ENCODE peak calls at places on chromosomes 1 and 21, in four cellular contexts. M is midbrain; T is Daoy; E is CD8-positive, alpha-beta memory T cell. I is an unnamed sample.

GRCh38 chr1:38785285-38786039 is 74.1 kb downstream of the RRAGC start:
- DNase-seq in E (no peak), T (peak), M (no peak), I (no peak)

GRCh38 chr1:234102591-234102990 is 198.1 kb downstream of the SLC35F3 start:
- DNase-seq in E (no peak), T (no peak), M (no peak), I (peak)

GRCh38 chr1:223811634-223812101 is 34.1 kb downstream of the TP53BP2 start:
- DNase-seq in M (peak), T (peak), E (peak), I (peak)

GRCh38 chr1:171221665-171222591 is 26.4 kb upstream of the FMO1 start:
- DNase-seq in E (no peak), T (peak), M (no peak), I (peak)

GRCh38 chr1:3350441-3351261 is 103.8 kb upstream of the ARHGEF16 start:
- DNase-seq in T (no peak), M (peak), E (no peak), I (peak)

GRCh38 chr1:236890152-236891056 is 95.3 kb downstream of the MTR start:
- DNase-seq in T (no peak), E (no peak), M (no peak), I (no peak)

GRCh38 chr1:231781887-231782286 is 155.3 kb downstream of the DISC1 start:
- DNase-seq in E (no peak), T (no peak), M (no peak), I (no peak)

GRCh38 chr1:109181807-109182163 is 31.9 kb upstream of the SARS1 start:
- DNase-seq in E (no peak), M (no peak), T (no peak), I (no peak)

GRCh38 chr1:12276225-12276624 is 46.4 kb downstream of the VPS13D start:
- DNase-seq in M (no peak), E (no peak), T (peak), I (peak)

GRCh38 chr1:118185083-118185899 is at the start of gene SPAG17:
- DNase-seq in T (peak), E (no peak), M (peak), I (peak)

GRCh38 chr1:156214024-156214748 is 1.4 kb downstream of the PMF1 start:
- DNase-seq in T (peak), E (no peak), M (no peak), I (peak)

GRCh38 chr1:172547071-172547470 is 14.1 kb downstream of the SUCO start:
- DNase-seq in T (no peak), M (no peak), E (no peak), I (no peak)

GRCh38 chr1:70517444-70517843 is 106.4 kb downstream of the CTH start:
- DNase-seq in E (no peak), M (no peak), T (no peak), I (no peak)

GRCh38 chr1:50271968-50272578 is 151.2 kb downstream of the DMRTA2 start:
- DNase-seq in M (peak), E (no peak), T (no peak), I (peak)

GRCh38 chr1:231724041-231724440 is 97.5 kb downstream of the DISC1 start:
- DNase-seq in E (no peak), M (no peak), T (no peak), I (no peak)

GRCh38 chr1:29129916-29130315 is 6.2 kb upstream of the TMEM200B start:
- DNase-seq in E (no peak), T (no peak), M (no peak), I (no peak)

GRCh38 chr1:155126494-155127104 is 1.1 kb upstream of the EFNA1 start:
- DNase-seq in E (peak), T (peak), M (peak), I (peak)

GRCh38 chr1:201599548-201599947 is 60.6 kb downstream of the NAV1 start:
- DNase-seq in T (no peak), E (no peak), M (no peak), I (no peak)

GRCh38 chr21:37079211-37079824 is 6.3 kb downstream of the TTC3 start:
- DNase-seq in M (no peak), T (no peak), E (no peak), I (no peak)

GRCh38 chr1:47722909-47723580 is 274.1 kb downstream of the TRABD2B start:
- DNase-seq in T (no peak), M (no peak), E (no peak), I (no peak)

GRCh38 chr1:244080343-244080929 is 29.4 kb downstream of the ZBTB18 start:
- DNase-seq in E (no peak), T (no peak), M (no peak), I (no peak)

GRCh38 chr1:93394514-93394913 is 48.8 kb downstream of the DR1 start:
- DNase-seq in T (no peak), M (no peak), E (no peak), I (no peak)

GRCh38 chr1:23166854-23167253 is 1.8 kb downstream of the LUZP1 start:
- DNase-seq in T (no peak), E (no peak), M (no peak), I (no peak)